ENCODE peak calls at places on chromosomes 3 and 15, in seven cellular contexts. K is T-helper 9 cell; J is gastrocnemius medialis; L is AG09319; G is cardiac septum; U is breast epithelium; O is activated CD4-positive, alpha-beta T cell treated with anti-CD3 and anti-CD28 coated beads, Interleukin-2, amount 50 U/mL, for 1 hour. V is an unnamed sample.

GRCh38 chr3:139238281-139239030 is 105.4 kb upstream of the MRPS22 start:
- DNase-seq in K (no peak), L (no peak), O (no peak), J (no peak), U (no peak), G (no peak), V (no peak)

GRCh38 chr15:79073336-79073735 is 17.2 kb downstream of the RASGRF1 start:
- DNase-seq in U (no peak), L (no peak), O (no peak), G (no peak), J (no peak), K (no peak), V (no peak)

GRCh38 chr3:198030125-198030524 is 70.1 kb downstream of the LMLN start:
- DNase-seq in G (no peak), J (no peak), K (no peak), L (no peak), O (no peak), U (no peak), V (no peak)

GRCh38 chr15:52496776-52497470 is 31.8 kb downstream of the MYO5A start:
- DNase-seq in O (no peak), K (no peak), L (no peak), G (no peak), U (no peak), J (no peak), V (no peak)

GRCh38 chr15:73866881-73867410 is 6.4 kb upstream of the TBC1D21 start:
- DNase-seq in K (no peak), U (no peak), O (no peak), G (no peak), L (no peak), J (no peak), V (no peak)

GRCh38 chr3:129118745-129119144 is 2.9 kb downstream of the RAB43 start:
- DNase-seq in U (no peak), O (peak), K (peak), G (no peak), J (no peak), L (no peak), V (no peak)

GRCh38 chr3:177358085-177358967 is 161.0 kb upstream of the TBL1XR1 start:
- DNase-seq in O (peak), U (peak), J (peak), G (peak), L (peak), K (peak), V (peak)

GRCh38 chr3:101695779-101696372 is 9.4 kb upstream of the RPL24 start:
- DNase-seq in O (no peak), U (no peak), K (no peak), J (no peak), G (no peak), L (no peak), V (no peak)

GRCh38 chr15:60444289-60444912 is 34.5 kb downstream of the ICE2 start:
- DNase-seq in O (no peak), G (no peak), J (no peak), U (no peak), K (no peak), L (no peak), V (no peak)

GRCh38 chr15:40871749-40872617 is 2.1 kb downstream of the RHOV start:
- DNase-seq in U (peak), J (no peak), O (no peak), K (no peak), G (no peak), L (no peak), V (no peak)

GRCh38 chr3:183342824-183343223 is 85.6 kb downstream of the MCF2L2 start:
- DNase-seq in U (no peak), L (no peak), K (no peak), J (no peak), O (no peak), G (no peak), V (no peak)

GRCh38 chr3:192831111-192831644 is 86.5 kb downstream of the MB21D2 start:
- DNase-seq in U (no peak), L (no peak), G (no peak), K (no peak), O (no peak), J (no peak), V (no peak)

GRCh38 chr3:178126686-178127085 is 409.6 kb upstream of the KCNMB2 start:
- DNase-seq in K (no peak), U (no peak), J (no peak), L (no peak), G (no peak), O (no peak), V (no peak)

GRCh38 chr3:115885621-115886020 is 262.3 kb downstream of the GAP43 start:
- DNase-seq in L (no peak), K (no peak), O (no peak), J (no peak), U (no peak), G (no peak), V (no peak)